ENCODE peak calls at places on chromosomes 1 and 21, in four cellular contexts. One of them, this sample, is unnamed.
A peak's percentile ranks its signal among the peaks of the same experiment; 100 is the strongest.

GRCh38 chr1:3858231-3858981 is 1.1 kb downstream of the DFFB start:
- DNase-seq in transverse colon: peak; percentile 22
- DNase-seq in GM23248: peak; percentile 75
- DNase-seq in upper lobe of right lung: no peak
- DNase-seq in this sample: peak; percentile 66

GRCh38 chr1:161121838-161122237 is 3.9 kb downstream of the NIT1 start:
- DNase-seq in transverse colon: no peak
- DNase-seq in GM23248: no peak
- DNase-seq in upper lobe of right lung: no peak
- DNase-seq in this sample: no peak

GRCh38 chr1:176540428-176540827 is 77.5 kb downstream of the PAPPA2 start:
- DNase-seq in transverse colon: no peak
- DNase-seq in GM23248: no peak
- DNase-seq in upper lobe of right lung: no peak
- DNase-seq in this sample: no peak

GRCh38 chr1:155976913-155977606 is 1.3 kb downstream of the ARHGEF2 start:
- DNase-seq in transverse colon: peak; percentile 26
- DNase-seq in GM23248: no peak
- DNase-seq in upper lobe of right lung: no peak
- DNase-seq in this sample: peak; percentile 58

GRCh38 chr1:10598088-10598712 is 123.5 kb downstream of the PEX14 start:
- DNase-seq in transverse colon: no peak
- DNase-seq in GM23248: no peak
- DNase-seq in upper lobe of right lung: no peak
- DNase-seq in this sample: peak; percentile 25

GRCh38 chr1:222064388-222065201 is 322.7 kb upstream of the DUSP10 start:
- DNase-seq in transverse colon: no peak
- DNase-seq in GM23248: peak; percentile 87
- DNase-seq in upper lobe of right lung: no peak
- DNase-seq in this sample: no peak

GRCh38 chr1:16960560-16961296 is 19.7 kb downstream of the MFAP2 start:
- DNase-seq in transverse colon: peak; percentile 94
- DNase-seq in GM23248: peak; percentile 96
- DNase-seq in upper lobe of right lung: peak; percentile 97
- DNase-seq in this sample: peak; percentile 95

GRCh38 chr21:35658242-35658641 is 402.1 kb downstream of the SETD4 start:
- DNase-seq in transverse colon: no peak
- DNase-seq in GM23248: peak; percentile 72
- DNase-seq in upper lobe of right lung: no peak
- DNase-seq in this sample: no peak

GRCh38 chr1:39692152-39693064 is 1.2 kb upstream of the HPCAL4 start:
- DNase-seq in transverse colon: peak; percentile 15
- DNase-seq in GM23248: peak; percentile 26
- DNase-seq in upper lobe of right lung: peak; percentile 79
- DNase-seq in this sample: peak; percentile 83

GRCh38 chr1:172489847-172490246 is 43.1 kb upstream of the SUCO start:
- DNase-seq in transverse colon: no peak
- DNase-seq in GM23248: peak; percentile 32
- DNase-seq in upper lobe of right lung: no peak
- DNase-seq in this sample: no peak

GRCh38 chr1:196449459-196449858 is 158.8 kb downstream of the KCNT2 start:
- DNase-seq in transverse colon: no peak
- DNase-seq in GM23248: peak; percentile 31
- DNase-seq in upper lobe of right lung: no peak
- DNase-seq in this sample: no peak

GRCh38 chr1:45356186-45356585 is 15.9 kb upstream of the MUTYH start:
- DNase-seq in transverse colon: no peak
- DNase-seq in GM23248: no peak
- DNase-seq in upper lobe of right lung: no peak
- DNase-seq in this sample: no peak

GRCh38 chr1:108053291-108054023 is 88.5 kb upstream of the VAV3 start:
- DNase-seq in transverse colon: no peak
- DNase-seq in GM23248: peak; percentile 91
- DNase-seq in upper lobe of right lung: no peak
- DNase-seq in this sample: no peak

GRCh38 chr1:169538998-169539871 is 47.0 kb downstream of the F5 start:
- DNase-seq in transverse colon: no peak
- DNase-seq in GM23248: peak; percentile 71
- DNase-seq in upper lobe of right lung: no peak
- DNase-seq in this sample: no peak

GRCh38 chr21:42056468-42056867 is 14.6 kb upstream of the UMODL1 start:
- DNase-seq in transverse colon: peak; percentile 47
- DNase-seq in GM23248: peak; percentile 24
- DNase-seq in upper lobe of right lung: peak; percentile 61
- DNase-seq in this sample: no peak

GRCh38 chr1:115457295-115457694 is 119.2 kb upstream of the NGF start:
- DNase-seq in transverse colon: no peak
- DNase-seq in GM23248: no peak
- DNase-seq in upper lobe of right lung: no peak
- DNase-seq in this sample: no peak

GRCh38 chr1:198564716-198565115 is 24.2 kb upstream of the ATP6V1G3 start:
- DNase-seq in transverse colon: no peak
- DNase-seq in GM23248: no peak
- DNase-seq in upper lobe of right lung: no peak
- DNase-seq in this sample: no peak

GRCh38 chr1:33957854-33958253 is 94.0 kb downstream of the HMGB4 start:
- DNase-seq in transverse colon: no peak
- DNase-seq in GM23248: peak; percentile 42
- DNase-seq in upper lobe of right lung: no peak
- DNase-seq in this sample: no peak

GRCh38 chr1:15886613-15887167 is 39.2 kb downstream of the SPEN start:
- DNase-seq in transverse colon: no peak
- DNase-seq in GM23248: no peak
- DNase-seq in upper lobe of right lung: no peak
- DNase-seq in this sample: no peak

GRCh38 chr1:244273845-244274619 is 177.7 kb downstream of the ADSS2 start:
- DNase-seq in transverse colon: peak; percentile 33
- DNase-seq in GM23248: peak; percentile 98
- DNase-seq in upper lobe of right lung: peak; percentile 46
- DNase-seq in this sample: no peak

GRCh38 chr1:205009666-205010065 is 33.3 kb upstream of the CNTN2 start:
- DNase-seq in transverse colon: no peak
- DNase-seq in GM23248: no peak
- DNase-seq in upper lobe of right lung: no peak
- DNase-seq in this sample: no peak

GRCh38 chr1:105326883-105327282 is 1577.2 kb downstream of the AMY1C start:
- DNase-seq in transverse colon: no peak
- DNase-seq in GM23248: no peak
- DNase-seq in upper lobe of right lung: no peak
- DNase-seq in this sample: no peak

GRCh38 chr1:246549665-246550064 is 16.4 kb downstream of the TFB2M start:
- DNase-seq in transverse colon: no peak
- DNase-seq in GM23248: no peak
- DNase-seq in upper lobe of right lung: no peak
- DNase-seq in this sample: no peak

GRCh38 chr1:240341365-240342250 is 249.9 kb downstream of the FMN2 start:
- DNase-seq in transverse colon: no peak
- DNase-seq in GM23248: no peak
- DNase-seq in upper lobe of right lung: no peak
- DNase-seq in this sample: no peak

GRCh38 chr1:227299688-227300087 is 18.6 kb downstream of the CDC42BPA start:
- DNase-seq in transverse colon: no peak
- DNase-seq in GM23248: peak; percentile 35
- DNase-seq in upper lobe of right lung: no peak
- DNase-seq in this sample: no peak

GRCh38 chr1:7050751-7051665 is 265.8 kb downstream of the CAMTA1 start:
- DNase-seq in transverse colon: no peak
- DNase-seq in GM23248: no peak
- DNase-seq in upper lobe of right lung: no peak
- DNase-seq in this sample: no peak

GRCh38 chr1:154809436-154810413 is 60.4 kb downstream of the KCNN3 start:
- DNase-seq in transverse colon: no peak
- DNase-seq in GM23248: peak; percentile 77
- DNase-seq in upper lobe of right lung: no peak
- DNase-seq in this sample: no peak

GRCh38 chr1:21175670-21176581 is 771 bp downstream of the EIF4G3 start:
- DNase-seq in transverse colon: peak; percentile 42
- DNase-seq in GM23248: peak; percentile 65
- DNase-seq in upper lobe of right lung: peak; percentile 75
- DNase-seq in this sample: peak; percentile 72

GRCh38 chr1:21436488-21437340 is 3.2 kb upstream of the NBPF3 start:
- DNase-seq in transverse colon: peak; percentile 45
- DNase-seq in GM23248: peak; percentile 20
- DNase-seq in upper lobe of right lung: no peak
- DNase-seq in this sample: peak; percentile 81

GRCh38 chr1:222996307-222996983 is 146.6 kb downstream of the TLR5 start:
- DNase-seq in transverse colon: no peak
- DNase-seq in GM23248: no peak
- DNase-seq in upper lobe of right lung: no peak
- DNase-seq in this sample: no peak

GRCh38 chr1:34739613-34740012 is 15.2 kb upstream of the GJB5 start:
- DNase-seq in transverse colon: no peak
- DNase-seq in GM23248: no peak
- DNase-seq in upper lobe of right lung: no peak
- DNase-seq in this sample: peak; percentile 32

GRCh38 chr1:91549041-91549735 is 48.5 kb downstream of the CDC7 start:
- DNase-seq in transverse colon: peak; percentile 22
- DNase-seq in GM23248: no peak
- DNase-seq in upper lobe of right lung: no peak
- DNase-seq in this sample: no peak

DNA sequence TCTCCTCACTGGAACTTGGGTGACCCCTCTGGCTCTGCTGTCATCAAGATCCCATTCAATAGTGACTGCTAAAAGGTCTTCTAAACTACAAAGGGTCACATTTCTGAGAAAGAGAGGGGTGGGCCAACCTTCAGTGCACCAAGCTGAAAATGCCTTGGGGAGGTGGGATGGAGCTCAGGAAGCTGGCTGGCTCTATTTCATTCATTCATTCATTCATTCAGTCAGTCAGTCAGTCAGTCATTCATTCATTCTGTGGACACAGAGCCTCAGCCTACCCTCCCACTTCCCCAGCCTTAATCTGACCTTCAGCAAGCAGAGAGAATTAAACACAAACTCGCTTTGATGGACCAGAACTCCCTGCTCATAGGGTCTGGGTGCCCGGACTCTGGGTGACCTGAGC is 11.7 kb downstream of the RUNX3 start:
- DNase-seq in transverse colon: no peak
- DNase-seq in GM23248: no peak
- DNase-seq in upper lobe of right lung: no peak
- DNase-seq in this sample: no peak
- H3K36me3 ChIP-seq in transverse colon: no peaks in the 10 kb centered on the region
- H3K36me3 ChIP-seq in GM23248: no peaks in the 10 kb centered on the region
- H3K36me3 ChIP-seq in upper lobe of right lung: no peaks in the 10 kb centered on the region
- H3K36me3 ChIP-seq in this sample: no peaks in the 10 kb centered on the region

DNA sequence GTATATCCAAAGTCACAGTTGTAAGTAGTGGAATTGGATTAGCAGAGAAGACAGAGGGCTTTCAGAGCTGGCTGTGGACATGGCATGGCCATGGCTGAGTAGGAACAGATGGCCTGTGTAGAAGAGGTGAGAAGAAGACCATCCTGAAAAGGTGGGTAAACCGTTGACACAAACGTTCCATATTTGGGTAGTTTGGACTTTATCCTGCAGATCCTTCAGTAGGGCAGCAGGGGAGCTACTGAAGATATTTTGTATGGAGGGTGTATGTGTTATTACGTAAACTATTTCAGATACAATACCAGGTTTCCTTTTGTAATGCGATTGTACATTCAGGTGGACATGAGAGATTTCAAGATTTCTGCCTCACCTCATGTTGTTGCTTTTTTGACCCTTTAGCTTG is 1.6 kb downstream of the UTP11 start:
- DNase-seq in transverse colon: no peak
- DNase-seq in GM23248: peak; percentile 68
- DNase-seq in upper lobe of right lung: no peak
- DNase-seq in this sample: no peak
- H3K4me3 ChIP-seq in transverse colon: no peak overlapping the region
- H3K4me3 ChIP-seq in GM23248: peak overlapping the region; percentile 91
- H3K4me3 ChIP-seq in upper lobe of right lung: no peak overlapping the region
- H3K4me3 ChIP-seq in this sample: no peak overlapping the region

GRCh38 chr1:64675718-64676345 is 69.0 kb upstream of the RAVER2 start:
- DNase-seq in transverse colon: no peak
- DNase-seq in GM23248: peak; percentile 53
- DNase-seq in upper lobe of right lung: no peak
- DNase-seq in this sample: peak; percentile 9

GRCh38 chr1:64680601-64681000 is 64.3 kb upstream of the RAVER2 start:
- DNase-seq in transverse colon: no peak
- DNase-seq in GM23248: no peak
- DNase-seq in upper lobe of right lung: no peak
- DNase-seq in this sample: no peak

GRCh38 chr1:64679177-64679576 is 65.7 kb upstream of the RAVER2 start:
- DNase-seq in transverse colon: no peak
- DNase-seq in GM23248: no peak
- DNase-seq in upper lobe of right lung: no peak
- DNase-seq in this sample: no peak

GRCh38 chr1:64677471-64677870 is 67.4 kb upstream of the RAVER2 start:
- DNase-seq in transverse colon: no peak
- DNase-seq in GM23248: no peak
- DNase-seq in upper lobe of right lung: no peak
- DNase-seq in this sample: no peak

GRCh38 chr1:64676386-64676785 is 68.5 kb upstream of the RAVER2 start:
- DNase-seq in transverse colon: no peak
- DNase-seq in GM23248: no peak
- DNase-seq in upper lobe of right lung: no peak
- DNase-seq in this sample: no peak
- H3K36me3 ChIP-seq in transverse colon: no peaks in the 10 kb centered on the region
- H3K36me3 ChIP-seq in GM23248: peaks cover 6% of the 10 kb centered on the region
- H3K36me3 ChIP-seq in upper lobe of right lung: peaks cover 37% of the 10 kb centered on the region
- H3K36me3 ChIP-seq in this sample: peaks cover 26% of the 10 kb centered on the region

DNA sequence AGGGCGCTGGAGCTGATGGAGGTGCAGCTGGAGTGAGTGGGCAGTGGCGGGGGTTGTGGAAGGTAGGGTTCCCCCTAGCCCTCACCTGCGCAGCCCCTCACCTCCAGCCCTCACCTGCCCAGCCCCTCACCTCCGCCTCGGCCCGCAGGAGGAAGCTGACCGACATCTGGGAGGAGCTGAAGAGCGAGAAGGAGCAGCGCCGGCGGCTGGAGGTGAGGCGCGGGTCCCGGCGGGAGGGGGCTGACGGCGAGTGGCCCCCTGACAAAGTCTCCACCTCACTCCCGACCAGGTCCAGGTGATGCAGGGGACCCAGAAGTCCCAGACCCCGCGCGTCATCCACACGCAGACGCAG is 2.7 kb downstream of the EVA1B start:
- DNase-seq in transverse colon: no peak
- DNase-seq in GM23248: no peak
- DNase-seq in upper lobe of right lung: no peak
- DNase-seq in this sample: peak; percentile 87
- H3K4me3 ChIP-seq in transverse colon: no peak overlapping the region
- H3K4me3 ChIP-seq in GM23248: peak overlapping the region; percentile 87
- H3K4me3 ChIP-seq in upper lobe of right lung: peak overlapping the region; percentile 78
- H3K4me3 ChIP-seq in this sample: peak overlapping the region; percentile 83

This sample was measured in H7.